ENCODE peak calls at places on chromosomes 11 and 22, in seven cellular contexts. Q, P, U, S, C, Y and H are unnamed samples.

GRCh38 chr11:8728566-8728965 is 46.0 kb downstream of the RPL27A start:
- DNase-seq in Q (no peak), P (no peak), U (no peak), S (no peak), C (no peak), Y (no peak), H (no peak)

GRCh38 chr11:124584681-124585372 is 15.0 kb downstream of the OR8A1 start:
- DNase-seq in Q (no peak), P (no peak), U (no peak), S (no peak), C (no peak), Y (no peak), H (no peak)

GRCh38 chr11:46686886-46687810 is 13.3 kb downstream of the ARHGAP1 start:
- DNase-seq in Q (no peak), P (no peak), U (no peak), S (no peak), C (no peak), Y (no peak), H (peak)

GRCh38 chr11:65524747-65525658 is at the start of gene SCYL1:
- DNase-seq in Q (peak), P (peak), U (peak), S (peak), C (peak), Y (peak), H (peak)

GRCh38 chr11:72369786-72370185 is 64.5 kb downstream of the CLPB start:
- DNase-seq in Q (no peak), P (no peak), U (no peak), S (no peak), C (no peak), Y (no peak), H (no peak)

GRCh38 chr11:15842345-15842744 is 514.0 kb downstream of the SOX6 start:
- DNase-seq in Q (no peak), P (no peak), U (no peak), S (no peak), C (no peak), Y (no peak), H (no peak)

GRCh38 chr11:75073459-75074190 is 23.1 kb downstream of the OR2AT4 start:
- DNase-seq in Q (no peak), P (no peak), U (no peak), S (no peak), C (no peak), Y (no peak), H (no peak)

GRCh38 chr11:15897211-15897960 is 459.0 kb downstream of the SOX6 start:
- DNase-seq in Q (no peak), P (no peak), U (no peak), S (no peak), C (no peak), Y (no peak), H (no peak)

GRCh38 chr22:39416319-39416718 is 16.7 kb downstream of the TAB1 start:
- DNase-seq in Q (no peak), P (no peak), U (no peak), S (no peak), C (no peak), Y (no peak), H (peak)

GRCh38 chr11:42709216-42709615 is 602.6 kb upstream of the API5 start:
- DNase-seq in Q (no peak), P (no peak), U (no peak), S (no peak), C (no peak), Y (no peak), H (no peak)

GRCh38 chr11:111698852-111699559 is 67.2 kb downstream of the PPP2R1B start:
- DNase-seq in Q (no peak), P (no peak), U (no peak), S (no peak), C (no peak), Y (no peak), H (no peak)

GRCh38 chr11:1734571-1735081 is 15.8 kb downstream of the IFITM10 start:
- DNase-seq in Q (no peak), P (no peak), U (no peak), S (no peak), C (no peak), Y (no peak), H (no peak)

GRCh38 chr11:94664336-94664735 is 97.2 kb downstream of the PIWIL4 start:
- DNase-seq in Q (no peak), P (no peak), U (no peak), S (no peak), C (no peak), Y (no peak), H (no peak)

GRCh38 chr11:76124905-76125566 is 81.3 kb downstream of the WNT11 start:
- DNase-seq in Q (no peak), P (no peak), U (no peak), S (no peak), C (no peak), Y (no peak), H (no peak)

GRCh38 chr11:79564288-79564925 is 123.6 kb upstream of the TENM4 start:
- DNase-seq in Q (no peak), P (no peak), U (no peak), S (no peak), C (no peak), Y (no peak), H (no peak)

GRCh38 chr11:36469063-36469462 is 41.0 kb downstream of the TRAF6 start:
- DNase-seq in Q (no peak), P (no peak), U (no peak), S (peak), C (no peak), Y (no peak), H (no peak)

GRCh38 chr11:2655834-2656622 is 43.8 kb downstream of the KCNQ1OT1 start:
- DNase-seq in Q (no peak), P (no peak), U (no peak), S (no peak), C (no peak), Y (no peak), H (peak)

GRCh38 chr22:41052661-41053490 is 39.5 kb upstream of the EP300 start:
- DNase-seq in Q (no peak), P (no peak), U (no peak), S (no peak), C (no peak), Y (no peak), H (no peak)

GRCh38 chr22:29477919-29478318 is 2.1 kb upstream of the NEFH start:
- DNase-seq in Q (no peak), P (no peak), U (no peak), S (no peak), C (no peak), Y (no peak), H (no peak)

GRCh38 chr22:35155403-35156025 is 89.6 kb downstream of the ISX start:
- DNase-seq in Q (no peak), P (no peak), U (no peak), S (no peak), C (no peak), Y (no peak), H (no peak)

GRCh38 chr11:117993988-117994741 is 8.0 kb downstream of the IL10RA start:
- DNase-seq in Q (no peak), P (no peak), U (no peak), S (no peak), C (no peak), Y (no peak), H (no peak)

GRCh38 chr11:131661137-131661536 is 290.7 kb downstream of the NTM start:
- DNase-seq in Q (no peak), P (no peak), U (no peak), S (no peak), C (no peak), Y (no peak), H (no peak)

GRCh38 chr11:420054-420910 is 5.5 kb upstream of the SIGIRR start:
- DNase-seq in Q (no peak), P (no peak), U (peak), S (no peak), C (peak), Y (no peak), H (peak)

GRCh38 chr22:44671742-44672141 is 30.3 kb upstream of the PRR5 start:
- DNase-seq in Q (no peak), P (peak), U (no peak), S (no peak), C (peak), Y (no peak), H (no peak)